ENCODE peak calls at places on chromosome 15, in seven cellular contexts. Z, B, C, G, F, O and Y are unnamed samples.

GRCh38 chr15:72800819-72801481 is 17.4 kb upstream of the ADPGK start:
- DNase-seq in Z (no peak), B (no peak), C (peak; percentile 75), G (no peak), F (no peak), O (no peak), Y (no peak)

GRCh38 chr15:59879506-59879905 is 124.6 kb upstream of the FOXB1 start:
- DNase-seq in Z (no peak), B (no peak), C (no peak), G (no peak), F (no peak), O (peak; percentile 90), Y (no peak)

GRCh38 chr15:42911058-42911592 is 9.5 kb downstream of the TTBK2 start:
- DNase-seq in Z (no peak), B (no peak), C (no peak), G (no peak), F (no peak), O (no peak), Y (no peak)

GRCh38 chr15:79121571-79121970 is 31.0 kb upstream of the RASGRF1 start:
- DNase-seq in Z (no peak), B (no peak), C (no peak), G (no peak), F (no peak), O (no peak), Y (no peak)

GRCh38 chr15:86863226-86863915 is 783.7 kb downstream of the AGBL1 start:
- DNase-seq in Z (no peak), B (no peak), C (peak; percentile 40), G (no peak), F (no peak), O (peak; percentile 73), Y (no peak)

GRCh38 chr15:70519616-70520015 is 243.7 kb downstream of the UACA start:
- DNase-seq in Z (no peak), B (no peak), C (no peak), G (no peak), F (no peak), O (no peak), Y (peak; percentile 19)

GRCh38 chr15:39641187-39641889 is 60.5 kb downstream of the THBS1 start:
- DNase-seq in Z (no peak), B (peak; percentile 51), C (no peak), G (no peak), F (no peak), O (no peak), Y (peak; percentile 18)

GRCh38 chr15:68444336-68444735 is 12.4 kb upstream of the ITGA11 start:
- DNase-seq in Z (no peak), B (no peak), C (no peak), G (no peak), F (no peak), O (no peak), Y (no peak)

GRCh38 chr15:89016549-89017041 is 71.7 kb upstream of the ABHD2 start:
- DNase-seq in Z (peak; percentile 86), B (no peak), C (peak; percentile 23), G (no peak), F (no peak), O (peak; percentile 10), Y (no peak)

GRCh38 chr15:40283615-40284306 is 897 bp upstream of the ANKRD63 start:
- DNase-seq in Z (no peak), B (no peak), C (peak; percentile 21), G (no peak), F (no peak), O (no peak), Y (no peak)

GRCh38 chr15:101250931-101251829 is 668 bp downstream of the CHSY1 start:
- DNase-seq in Z (no peak), B (no peak), C (peak; percentile 70), G (no peak), F (peak; percentile 39), O (no peak), Y (no peak)

GRCh38 chr15:60091150-60091549 is 87.0 kb downstream of the FOXB1 start:
- DNase-seq in Z (peak; percentile 73), B (no peak), C (no peak), G (no peak), F (peak; percentile 78), O (peak; percentile 82), Y (peak; percentile 65)

GRCh38 chr15:64809649-64810498 is 15.6 kb downstream of the PIF1 start:
- DNase-seq in Z (peak; percentile 42), B (peak; percentile 42), C (peak; percentile 93), G (peak; percentile 74), F (peak; percentile 78), O (peak; percentile 60), Y (peak; percentile 73)
- H3K4me3 ChIP-seq in Z (no peak overlapping the region), B (no peak overlapping the region), C (no peak overlapping the region), G (no peak overlapping the region), F (no peak overlapping the region), O (no peak overlapping the region), Y (no peak overlapping the region)

GRCh38 chr15:52730163-52730562 is 51.0 kb upstream of the ATOSA start:
- DNase-seq in Z (no peak), B (peak; percentile 59), C (peak; percentile 25), G (peak; percentile 95), F (peak; percentile 35), O (no peak), Y (peak; percentile 48)

GRCh38 chr15:52726195-52726594 is 47.0 kb upstream of the ATOSA start:
- DNase-seq in Z (no peak), B (no peak), C (no peak), G (no peak), F (no peak), O (no peak), Y (no peak)

GRCh38 chr15:52730594-52730993 is 51.4 kb upstream of the ATOSA start:
- DNase-seq in Z (no peak), B (no peak), C (no peak), G (no peak), F (no peak), O (no peak), Y (no peak)

GRCh38 chr15:52728899-52729298 is 49.7 kb upstream of the ATOSA start:
- DNase-seq in Z (no peak), B (no peak), C (no peak), G (no peak), F (no peak), O (peak; percentile 54), Y (no peak)

DNA sequence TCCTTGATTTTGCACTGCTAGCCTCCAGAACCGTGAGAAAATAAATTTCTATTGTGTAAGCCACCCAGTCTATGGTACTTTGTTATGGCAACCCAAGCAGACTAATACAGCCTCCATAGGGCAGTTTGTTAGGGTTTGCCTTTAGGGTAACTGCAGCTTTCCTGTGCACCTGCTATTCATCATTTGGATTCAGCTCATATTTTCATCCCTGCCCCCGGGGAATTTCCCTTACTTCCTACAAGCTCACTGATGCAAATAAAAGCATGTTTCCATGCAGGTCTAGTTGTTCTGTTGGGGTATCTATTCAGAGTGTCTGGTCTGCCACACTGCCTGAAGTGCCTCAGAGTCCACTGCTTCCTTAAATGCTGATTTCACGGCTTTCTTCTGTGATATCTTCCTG is 48.6 kb upstream of the ATOSA start:
- DNase-seq in Z (no peak), B (no peak), C (no peak), G (peak; percentile 41), F (no peak), O (no peak), Y (no peak)
- H3K4me3 ChIP-seq in Z (no peak overlapping the region), B (no peak overlapping the region), C (no peak overlapping the region), G (no peak overlapping the region), F (no peak overlapping the region), O (no peak overlapping the region), Y (no peak overlapping the region)

DNA sequence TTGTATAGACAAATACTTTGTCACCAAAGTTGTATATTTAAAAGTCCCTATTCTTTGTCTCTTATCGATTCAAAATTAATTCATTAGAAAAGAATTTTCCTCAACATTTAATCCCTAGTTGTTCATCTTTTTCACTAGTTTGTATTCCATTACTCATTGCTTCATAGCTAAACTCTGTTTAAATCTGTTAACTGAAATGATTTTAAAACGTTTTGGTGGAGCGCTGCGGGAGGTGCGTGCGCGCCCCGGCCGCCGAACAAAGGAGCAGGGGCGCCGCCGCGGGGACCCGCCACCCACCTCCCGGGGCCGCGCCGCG is 56.4 kb upstream of the GOLGA8A start:
- DNase-seq in Z (no peak), B (no peak), C (no peak), G (no peak), F (no peak), O (no peak), Y (no peak)
- H3K4me3 ChIP-seq in Z (no peak overlapping the region), B (no peak overlapping the region), C (no peak overlapping the region), G (no peak overlapping the region), F (no peak overlapping the region), O (no peak overlapping the region), Y (no peak overlapping the region)

GRCh38 chr15:90957105-90957790 is 2.6 kb downstream of the RCCD1 start:
- DNase-seq in Z (no peak), B (no peak), C (peak; percentile 42), G (no peak), F (no peak), O (peak; percentile 41), Y (peak; percentile 23)
- H3K4me3 ChIP-seq in Z (peak overlapping the region; percentile 66), B (no peak overlapping the region), C (peak overlapping the region; percentile 54), G (no peak overlapping the region), F (peak overlapping the region; percentile 83), O (peak overlapping the region; percentile 56), Y (peak overlapping the region; percentile 41)

GRCh38 chr15:90647326-90647725 is 69.8 kb upstream of the BLM start:
- DNase-seq in Z (no peak), B (no peak), C (no peak), G (no peak), F (peak; percentile 27), O (no peak), Y (no peak)
- H3K4me3 ChIP-seq in Z (no peak overlapping the region), B (no peak overlapping the region), C (no peak overlapping the region), G (no peak overlapping the region), F (no peak overlapping the region), O (no peak overlapping the region), Y (no peak overlapping the region)

GRCh38 chr15:85312486-85312885 is 67.9 kb upstream of the AKAP13 start:
- DNase-seq in Z (no peak), B (no peak), C (peak; percentile 57), G (no peak), F (no peak), O (peak; percentile 80), Y (no peak)

GRCh38 chr15:85314139-85314538 is 66.3 kb upstream of the AKAP13 start:
- DNase-seq in Z (no peak), B (no peak), C (peak; percentile 73), G (no peak), F (no peak), O (peak; percentile 28), Y (no peak)

GRCh38 chr15:85312925-85313324 is 67.5 kb upstream of the AKAP13 start:
- DNase-seq in Z (no peak), B (no peak), C (peak; percentile 87), G (no peak), F (no peak), O (peak; percentile 92), Y (no peak)

GRCh38 chr15:85314653-85315052 is 65.8 kb upstream of the AKAP13 start:
- DNase-seq in Z (no peak), B (no peak), C (no peak), G (no peak), F (no peak), O (no peak), Y (no peak)

GRCh38 chr15:85313339-85313738 is 67.1 kb upstream of the AKAP13 start:
- DNase-seq in Z (no peak), B (no peak), C (no peak), G (no peak), F (no peak), O (no peak), Y (no peak)
- H3K4me3 ChIP-seq in Z (no peak overlapping the region), B (no peak overlapping the region), C (no peak overlapping the region), G (no peak overlapping the region), F (no peak overlapping the region), O (no peak overlapping the region), Y (no peak overlapping the region)

GRCh38 chr15:91055548-91056331 is 33.3 kb upstream of the VPS33B start:
- DNase-seq in Z (peak; percentile 57), B (no peak), C (peak; percentile 73), G (peak; percentile 59), F (peak; percentile 85), O (peak; percentile 49), Y (peak; percentile 80)
- H3K4me3 ChIP-seq in Z (no peak overlapping the region), B (no peak overlapping the region), C (no peak overlapping the region), G (no peak overlapping the region), F (peak overlapping the region; percentile 9), O (no peak overlapping the region), Y (no peak overlapping the region)